ENCODE peak calls at places on chromosomes 7 and 10, in nine cellular contexts. K, L, E, X, O, Z, H, V and S are unnamed samples.

GRCh38 chr7:4416436-4417092 is 265.5 kb upstream of the FOXK1 start:
- DNase-seq in L (no peak), E (no peak), Z (no peak), O (no peak), X (no peak), V (no peak), K (no peak), H (peak; percentile 4), S (no peak)

GRCh38 chr7:41030673-41031072 is 672.2 kb downstream of the INHBA start:
- DNase-seq in H (no peak), V (no peak), E (no peak), O (no peak), K (no peak), Z (no peak), L (no peak), X (no peak), S (no peak)

GRCh38 chr10:69479241-69479730 is 28.0 kb downstream of the TSPAN15 start:
- DNase-seq in O (no peak), X (no peak), V (peak; percentile 60), Z (no peak), K (no peak), L (no peak), H (no peak), E (no peak), S (no peak)

GRCh38 chr10:14259696-14260595 is 70.8 kb downstream of the FRMD4A start:
- DNase-seq in L (no peak), V (no peak), Z (no peak), K (no peak), H (peak; percentile 40), X (no peak), O (no peak), E (no peak), S (peak; percentile 63)

GRCh38 chr10:91197044-91197651 is 23.3 kb upstream of the PCGF5 start:
- DNase-seq in E (no peak), V (no peak), H (no peak), Z (no peak), L (no peak), O (no peak), K (no peak), X (no peak), S (no peak)

GRCh38 chr10:126459032-126459831 is 71.0 kb upstream of the ADAM12 start:
- DNase-seq in E (no peak), Z (no peak), V (no peak), O (peak; percentile 1), H (peak; percentile 93), L (no peak), K (no peak), X (no peak), S (no peak)

GRCh38 chr7:99837649-99838361 is 10.0 kb downstream of the CYP3A43 start:
- DNase-seq in V (no peak), H (peak; percentile 21), L (no peak), Z (no peak), K (peak; percentile 68), O (peak; percentile 5), E (no peak), X (no peak), S (no peak)

GRCh38 chr10:48978318-48978717 is 38.7 kb upstream of the LRRC18 start:
- DNase-seq in X (no peak), K (no peak), E (no peak), V (no peak), Z (no peak), O (no peak), H (no peak), L (no peak), S (no peak)

GRCh38 chr7:148772297-148773089 is 73.8 kb downstream of the CUL1 start:
- DNase-seq in L (no peak), X (peak; percentile 84), O (peak; percentile 73), E (no peak), H (peak; percentile 95), K (peak; percentile 68), Z (no peak), V (no peak), S (peak; percentile 62)

GRCh38 chr7:15720849-15721471 is 34.5 kb upstream of the MEOX2 start:
- DNase-seq in V (peak; percentile 39), K (peak; percentile 52), X (peak; percentile 11), O (peak; percentile 18), L (no peak), Z (no peak), E (no peak), H (peak; percentile 80), S (no peak)

GRCh38 chr10:37803269-37803668 is 54.1 kb downstream of the ZNF248 start:
- DNase-seq in E (no peak), X (no peak), H (no peak), K (no peak), O (no peak), Z (no peak), V (no peak), L (no peak), S (no peak)

GRCh38 chr7:82443801-82444219 is 233 bp upstream of the CACNA2D1 start:
- DNase-seq in X (peak; percentile 77), O (peak; percentile 66), E (peak; percentile 64), Z (peak; percentile 70), V (peak; percentile 69), L (peak; percentile 93), H (peak; percentile 94), K (peak; percentile 50), S (peak; percentile 33)

GRCh38 chr7:80941206-80941758 is 22.4 kb upstream of the SEMA3C start:
- DNase-seq in X (no peak), O (no peak), V (no peak), K (no peak), Z (no peak), L (no peak), H (peak; percentile 93), E (no peak), S (peak; percentile 64)

GRCh38 chr7:149715476-149715875 is 57.9 kb downstream of the ZNF467 start:
- DNase-seq in X (no peak), O (no peak), Z (peak; percentile 26), K (no peak), V (no peak), E (no peak), L (peak; percentile 69), H (peak; percentile 18), S (no peak)

GRCh38 chr7:11485626-11486025 is 346.4 kb downstream of the THSD7A start:
- DNase-seq in K (no peak), X (no peak), Z (no peak), L (no peak), O (no peak), V (no peak), H (no peak), E (no peak), S (no peak)

GRCh38 chr7:100171087-100171681 is 2.8 kb upstream of the GAL3ST4 start:
- DNase-seq in H (peak; percentile 39), O (no peak), V (no peak), K (no peak), E (peak; percentile 61), L (no peak), X (no peak), Z (no peak), S (no peak)

GRCh38 chr10:96401036-96401435 is 42.2 kb upstream of the OPALIN start:
- DNase-seq in Z (no peak), E (no peak), X (no peak), L (peak; percentile 31), O (no peak), H (no peak), V (no peak), K (no peak), S (no peak)

GRCh38 chr10:96390460-96390864 is 31.7 kb upstream of the OPALIN start:
- DNase-seq in O (no peak), Z (no peak), L (no peak), V (peak; percentile 79), X (no peak), H (no peak), E (no peak), K (no peak), S (no peak)

GRCh38 chr10:96400465-96400864 is 41.7 kb upstream of the OPALIN start:
- DNase-seq in O (no peak), L (no peak), K (no peak), V (peak; percentile 74), E (no peak), X (no peak), Z (no peak), H (no peak), S (no peak)

GRCh38 chr10:96397902-96398301 is 39.1 kb upstream of the OPALIN start:
- DNase-seq in O (no peak), H (no peak), Z (no peak), K (no peak), V (no peak), E (no peak), X (no peak), L (no peak), S (no peak)

DNA sequence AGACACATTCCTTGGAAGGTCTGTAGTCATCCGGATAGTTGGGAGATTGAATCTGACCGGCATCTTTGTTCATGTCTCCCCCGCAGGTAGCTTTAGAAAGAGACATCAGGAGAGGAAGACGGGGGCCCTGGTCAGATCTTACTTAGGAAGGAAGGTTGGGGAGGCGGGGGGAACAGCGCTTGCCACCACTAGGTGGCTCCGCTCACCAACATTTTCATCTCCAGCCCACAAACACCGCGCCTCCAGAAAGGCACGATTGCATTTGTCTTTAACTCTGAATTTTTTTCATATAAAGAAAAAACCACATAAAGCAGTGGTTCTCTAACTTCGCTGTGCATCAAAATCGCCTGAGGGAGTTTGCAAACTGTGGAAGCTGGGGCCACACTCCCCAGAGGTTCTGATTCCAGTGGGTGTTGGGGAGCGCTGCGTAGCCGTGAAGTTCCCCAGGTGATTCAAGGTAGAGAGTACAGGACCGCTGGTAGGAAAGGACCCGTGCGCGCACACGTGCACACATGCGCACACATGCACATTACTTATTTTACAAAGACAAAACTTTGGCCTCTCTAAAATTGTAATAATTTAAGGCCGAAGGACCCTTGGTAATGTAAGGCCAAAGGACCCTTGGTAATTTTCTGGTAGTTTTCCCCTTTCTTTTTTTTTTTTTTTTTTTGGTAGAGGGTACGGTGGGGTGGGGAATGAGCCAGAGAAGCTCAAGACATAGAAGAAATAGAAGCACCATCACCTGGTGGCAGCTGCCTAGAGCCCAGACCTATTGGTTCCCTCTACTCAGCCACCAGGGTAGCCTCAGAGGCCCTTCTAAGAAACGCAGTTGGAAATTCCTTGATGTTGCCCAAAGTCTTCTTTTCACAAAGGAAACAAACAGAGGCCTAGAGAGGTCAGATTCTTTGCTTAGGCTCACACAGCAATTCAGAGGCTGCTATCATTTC is 37.4 kb upstream of the OPALIN start:
- DNase-seq in O (peak; percentile 31), Z (peak; percentile 67), E (peak; percentile 72), L (no peak), H (peak; percentile 88), V (peak; percentile 73), X (peak; percentile 33), K (peak; percentile 66), S (no peak)
- TF ChIP-seq CTCF in O (peak; percentile 78), Z (peak; percentile 89), E (peak; percentile 78), L (peak; percentile 57), H (peak; percentile 84), V (peak; percentile 97), X (peak; percentile 88), K (peak; percentile 86), S (peak; percentile 89)

GRCh38 chr7:30914611-30915601 is 3.3 kb downstream of the AQP1 start:
- DNase-seq in O (peak; percentile 93), L (peak; percentile 95), K (no peak), V (no peak), X (no peak), Z (peak; percentile 28), H (peak; percentile 84), E (peak; percentile 74), S (peak; percentile 43)
- H3K4me3 ChIP-seq in O (no peak overlapping the region), L (peak overlapping the region; percentile 79), K (no peak overlapping the region), V (no peak overlapping the region), X (no peak overlapping the region), Z (peak overlapping the region; percentile 70), H (no peak overlapping the region), E (peak overlapping the region; percentile 6), S (no peak overlapping the region)

GRCh38 chr10:61897671-61898434 is 3.6 kb upstream of the ARID5B start:
- DNase-seq in Z (peak; percentile 56), X (no peak), V (peak; percentile 64), K (peak; percentile 86), H (peak; percentile 77), E (no peak), O (no peak), L (no peak), S (no peak)
- TF ChIP-seq CTCF in Z (peak; percentile 30), X (peak; percentile 53), V (peak; percentile 28), K (peak; percentile 57), H (peak; percentile 16), E (peak; percentile 59), O (no peak), L (no peak), S (peak; percentile 51)

GRCh38 chr10:84176351-84176750 is 2.8 kb downstream of the GPR15LG start:
- DNase-seq in L (peak; percentile 58), H (no peak), E (no peak), O (no peak), V (no peak), Z (no peak), X (no peak), K (no peak), S (no peak)
- H3K4me3 ChIP-seq in L (no peak overlapping the region), H (no peak overlapping the region), E (no peak overlapping the region), O (no peak overlapping the region), V (no peak overlapping the region), Z (no peak overlapping the region), X (no peak overlapping the region), K (no peak overlapping the region), S (no peak overlapping the region)